ENCODE peak calls at places on chromosomes 3 and 15, in seven cellular contexts. R is left ventricle myocardium inferior, C is cardiac muscle cell, G is stomach, U is brain microvascular endothelial cell, S is tibial nerve, V is kidney epithelial cell. Z is an unnamed sample. For H3K36me3, the result is how much of the 10 kb centered on the place peaks cover.

GRCh38 chr15:60390931-60391501 is 6.8 kb downstream of the ANXA2 start:
- DNase-seq in R (no peak), C (peak), G (peak), U (peak), S (no peak), V (no peak), Z (no peak)

GRCh38 chr15:89023311-89023961 is 64.8 kb upstream of the ABHD2 start:
- DNase-seq in R (no peak), C (peak), G (no peak), U (no peak), S (no peak), V (no peak), Z (no peak)

GRCh38 chr3:187706966-187707365 is 4.6 kb upstream of the RTP2 start:
- DNase-seq in R (peak), C (peak), G (no peak), U (no peak), S (no peak), V (no peak), Z (no peak)

GRCh38 chr15:98914626-98915025 is 93.0 kb downstream of the PGPEP1L start:
- DNase-seq in R (no peak), C (peak), G (no peak), U (peak), S (no peak), V (no peak), Z (peak)

GRCh38 chr15:101295607-101296225 is 668 bp upstream of the SNRPA1 start:
- DNase-seq in R (no peak), C (peak), G (peak), U (peak), S (no peak), V (no peak), Z (no peak)

GRCh38 chr3:134597390-134597975 is 53.3 kb downstream of the KY start:
- DNase-seq in R (no peak), C (peak), G (no peak), U (no peak), S (no peak), V (no peak), Z (no peak)

GRCh38 chr15:45129651-45130129 is at the start of the genes DUOX1 and DUOXA1:
- DNase-seq in R (peak), C (no peak), G (peak), U (no peak), S (no peak), V (no peak), Z (no peak)

GRCh38 chr15:45869034-45869668 is 234.3 kb downstream of the SQOR start:
- DNase-seq in R (no peak), C (no peak), G (no peak), U (no peak), S (no peak), V (no peak), Z (no peak)

GRCh38 chr3:123046262-123046873 is 18.8 kb upstream of the SEMA5B start:
- DNase-seq in R (no peak), C (no peak), G (no peak), U (no peak), S (no peak), V (no peak), Z (no peak)

GRCh38 chr15:85727068-85727467 is 67.7 kb downstream of the KLHL25 start:
- DNase-seq in R (no peak), C (peak), G (no peak), U (no peak), S (peak), V (no peak), Z (no peak)
- H3K36me3 ChIP-seq in R (half or more), C (under half), G (half or more), U (under half), S (under half), V (under half), Z (under half)

DNA sequence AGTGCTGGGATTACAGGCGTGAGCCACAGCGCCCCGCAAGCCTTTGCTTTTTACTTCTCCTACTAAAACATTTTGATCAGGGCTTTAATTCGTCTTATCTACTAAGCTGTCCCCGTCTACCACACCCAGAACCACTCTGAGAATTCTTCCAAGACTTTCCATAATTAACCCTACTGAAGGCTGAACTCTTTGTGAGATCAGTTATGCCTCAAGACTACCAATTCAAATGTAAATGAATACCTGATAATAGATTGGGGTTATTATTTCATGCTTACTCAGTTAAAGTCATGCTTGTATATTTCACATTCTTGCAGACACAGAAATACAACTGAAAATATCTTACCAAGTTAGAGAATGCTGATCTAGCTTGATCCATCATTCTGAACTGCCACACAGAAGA is 5.2 kb downstream of the TFRC start:
- DNase-seq in R (no peak), C (no peak), G (no peak), U (no peak), S (no peak), V (no peak), Z (no peak)
- H3K36me3 ChIP-seq in R (under half), C (under half), G (under half), U (under half), S (under half), V (under half), Z (under half)

DNA sequence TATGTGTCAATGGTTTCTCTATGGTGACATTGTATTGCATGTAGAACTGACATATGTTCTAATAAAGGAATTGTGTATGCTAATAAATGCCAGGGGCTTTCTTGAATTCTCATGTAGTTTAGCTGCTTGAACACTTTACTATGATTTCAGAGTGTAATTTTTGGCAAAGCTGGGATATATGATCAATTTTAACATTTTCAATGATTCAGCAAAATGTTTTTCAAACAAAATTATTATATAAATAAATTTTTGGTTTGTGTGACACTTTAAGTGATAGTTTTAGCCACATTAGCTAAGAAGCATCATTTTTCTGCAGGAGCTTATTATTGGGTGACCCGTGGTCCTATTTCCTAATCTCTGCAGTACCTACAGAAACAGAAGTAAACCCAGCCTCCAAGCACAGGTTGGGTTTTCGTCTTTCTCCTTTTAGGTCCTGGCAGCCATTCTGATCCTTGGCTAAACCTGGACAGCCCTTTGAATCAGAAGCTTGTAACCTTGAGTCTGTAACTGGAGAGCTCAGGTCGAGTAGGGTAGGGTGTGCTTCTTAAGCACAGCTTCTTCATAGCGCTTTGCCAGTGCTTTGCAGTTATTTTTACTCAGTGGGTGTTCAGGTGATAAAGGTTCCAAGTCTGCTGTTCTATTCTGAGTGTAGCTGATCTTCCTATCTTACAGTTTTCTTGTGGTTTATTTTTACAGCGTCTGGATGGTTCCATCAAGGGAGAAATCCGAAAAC is 74.2 kb downstream of the CHD2 start:
- DNase-seq in R (no peak), C (no peak), G (no peak), U (no peak), S (no peak), V (no peak), Z (no peak)
- H3K36me3 ChIP-seq in R (half or more), C (half or more), G (under half), U (half or more), S (under half), V (under half), Z (under half)

DNA sequence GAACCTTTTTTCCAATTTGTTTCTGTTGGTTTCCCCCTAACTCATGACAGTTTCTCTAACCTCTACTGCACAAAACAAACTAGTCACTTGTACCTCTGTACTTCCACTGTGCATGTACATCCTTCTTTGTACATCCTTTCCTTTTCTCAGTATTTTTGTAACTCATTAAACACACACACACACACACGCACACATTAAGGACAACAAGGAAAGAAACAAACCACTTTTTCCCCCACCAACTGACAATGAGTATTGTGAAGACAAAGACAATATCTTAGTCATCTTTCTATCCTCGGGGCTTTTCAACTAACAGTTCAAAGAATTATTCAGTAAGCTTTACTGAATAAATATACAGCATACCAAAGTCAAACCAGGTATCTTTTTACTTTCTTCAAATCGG is 170.5 kb downstream of the VPS13C start:
- DNase-seq in R (no peak), C (no peak), G (no peak), U (no peak), S (no peak), V (no peak), Z (no peak)
- H3K36me3 ChIP-seq in R (half or more), C (under half), G (under half), U (under half), S (under half), V (under half), Z (under half)

GRCh38 chr3:47420511-47421484 is 40.0 kb downstream of the PTPN23 start:
- DNase-seq in R (peak), C (peak), G (peak), U (peak), S (peak), V (peak), Z (peak)

GRCh38 chr3:47418167-47419082 is 37.6 kb downstream of the PTPN23 start:
- DNase-seq in R (no peak), C (no peak), G (no peak), U (no peak), S (no peak), V (no peak), Z (no peak)

GRCh38 chr3:47421741-47422649 is 41.2 kb downstream of the PTPN23 start:
- DNase-seq in R (peak), C (peak), G (peak), U (no peak), S (no peak), V (no peak), Z (no peak)

GRCh38 chr3:47420044-47420430 is 39.2 kb downstream of the PTPN23 start:
- DNase-seq in R (no peak), C (no peak), G (no peak), U (no peak), S (no peak), V (no peak), Z (no peak)

DNA sequence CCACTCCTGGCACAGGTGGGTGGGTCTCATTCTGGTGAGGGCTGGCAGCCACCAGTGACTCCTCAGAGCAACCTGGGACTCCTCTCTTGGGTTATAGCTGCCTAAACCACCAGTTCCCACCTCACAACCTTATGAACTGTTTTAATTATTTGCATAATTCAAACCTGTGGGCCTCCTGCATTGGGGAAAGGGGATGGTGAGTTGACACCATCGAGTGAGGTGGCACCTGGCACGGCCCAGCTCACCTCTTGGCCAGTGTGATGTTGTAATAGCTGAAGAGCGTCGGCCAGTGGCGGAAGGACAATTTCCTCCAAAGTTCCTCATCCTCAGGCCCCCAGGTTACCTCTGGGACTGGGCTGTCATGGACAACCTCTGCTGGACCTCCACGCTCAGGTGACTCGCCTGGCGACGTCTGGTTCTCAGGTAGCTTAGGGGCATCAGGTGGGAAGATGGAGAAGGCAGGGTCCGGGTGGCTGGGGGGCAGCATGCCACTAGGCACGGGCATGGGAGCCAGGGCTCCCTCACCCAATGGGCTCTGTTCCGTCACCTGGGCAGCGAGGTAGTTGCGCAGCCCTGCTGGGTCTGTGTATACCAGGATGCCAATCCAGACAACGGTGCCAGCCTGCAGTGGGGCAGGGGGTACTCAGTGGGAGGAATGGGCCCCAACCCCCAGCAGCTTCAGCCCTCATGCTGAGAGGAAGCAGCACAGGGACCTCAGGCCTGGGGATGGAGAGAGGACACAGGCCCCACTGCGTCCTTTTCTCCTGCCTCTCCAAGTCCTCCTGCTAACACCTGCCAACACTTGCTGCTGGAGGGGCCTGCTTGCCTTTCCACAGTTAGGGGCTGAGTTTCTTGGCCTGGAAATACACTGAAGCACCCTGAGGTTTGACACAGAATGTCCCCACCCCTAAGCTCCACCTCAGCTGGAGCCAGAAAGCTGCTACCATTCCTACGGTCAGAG is 38.5 kb downstream of the PTPN23 start:
- DNase-seq in R (no peak), C (no peak), G (no peak), U (no peak), S (no peak), V (no peak), Z (no peak)
- H3K36me3 ChIP-seq in R (half or more), C (under half), G (under half), U (under half), S (under half), V (under half), Z (under half)